ENCODE peak calls at places on chromosomes 5 and 9, in nine cellular contexts. B, T, K, H, Y, U, X, W and O are unnamed samples.

GRCh38 chr5:172379481-172379880 is 74.8 kb downstream of the SH3PXD2B start:
- DNase-seq in T (no peak), H (no peak), U (no peak), B (no peak), X (no peak), Y (no peak), W (peak), K (no peak), O (no peak)

GRCh38 chr5:63961598-63962161 is 565 bp downstream of the HTR1A start:
- DNase-seq in X (peak), H (no peak), Y (no peak), T (no peak), U (no peak), B (no peak), W (no peak), K (no peak), O (no peak)

GRCh38 chr9:131717719-131718460 is 22.0 kb downstream of the RAPGEF1 start:
- DNase-seq in X (no peak), B (no peak), T (no peak), H (no peak), K (no peak), Y (no peak), W (no peak), U (no peak), O (no peak)

GRCh38 chr5:15233566-15233965 is 266.4 kb upstream of the FBXL7 start:
- DNase-seq in U (no peak), T (peak), H (peak), B (no peak), W (no peak), Y (no peak), X (no peak), K (no peak), O (no peak)

GRCh38 chr5:78060421-78060820 is 234.1 kb downstream of the AP3B1 start:
- DNase-seq in T (peak), U (no peak), K (no peak), X (no peak), Y (peak), W (peak), B (no peak), H (peak), O (no peak)

GRCh38 chr9:5516453-5517220 is 6.3 kb downstream of the PDCD1LG2 start:
- DNase-seq in Y (no peak), T (no peak), X (no peak), W (no peak), B (no peak), K (no peak), H (no peak), U (no peak), O (no peak)

GRCh38 chr9:116464987-116465571 is 222.0 kb upstream of the TRIM32 start:
- DNase-seq in U (no peak), Y (no peak), H (no peak), T (no peak), K (no peak), X (no peak), B (no peak), W (no peak), O (no peak)

GRCh38 chr9:80449513-80449912 is 877.7 kb downstream of the TLE4 start:
- DNase-seq in K (no peak), W (no peak), X (no peak), T (no peak), H (no peak), B (no peak), U (no peak), Y (no peak), O (no peak)

GRCh38 chr5:139193928-139194327 is 4.2 kb downstream of the SIL1 start:
- DNase-seq in B (no peak), U (no peak), W (no peak), Y (no peak), T (no peak), K (no peak), X (no peak), H (peak), O (no peak)

GRCh38 chr9:36165766-36166149 is 3.4 kb upstream of the CCIN start:
- DNase-seq in K (no peak), U (no peak), H (peak), W (peak), X (no peak), Y (peak), B (no peak), T (peak), O (no peak)

GRCh38 chr5:105952875-105953274 is 1717.9 kb downstream of the EFNA5 start:
- DNase-seq in W (no peak), Y (no peak), X (no peak), U (no peak), B (no peak), H (peak), K (no peak), T (peak), O (no peak)

GRCh38 chr5:41875121-41875520 is 4.9 kb upstream of the OXCT1 start:
- DNase-seq in H (no peak), X (no peak), W (no peak), T (no peak), B (no peak), U (no peak), Y (no peak), K (no peak), O (no peak)

GRCh38 chr5:156295434-156295833 is 31.5 kb upstream of the SGCD start:
- DNase-seq in U (no peak), X (no peak), K (no peak), H (no peak), Y (no peak), W (no peak), T (no peak), B (no peak), O (no peak)

GRCh38 chr5:57598756-57599155 is 116.1 kb upstream of the ACTBL2 start:
- DNase-seq in W (peak), B (peak), Y (peak), X (no peak), T (peak), K (no peak), U (no peak), H (peak), O (no peak)

GRCh38 chr5:42951847-42952411 is 88.2 kb downstream of the ANXA2R start:
- DNase-seq in H (peak), T (peak), U (peak), X (no peak), B (no peak), W (no peak), Y (no peak), K (no peak), O (no peak)

GRCh38 chr5:8517461-8517860 is 648.5 kb downstream of the MTRR start:
- DNase-seq in B (no peak), Y (no peak), W (peak), U (no peak), T (peak), K (no peak), H (peak), X (no peak), O (no peak)

GRCh38 chr9:129415954-129416651 is 204.8 kb downstream of the C9orf50 start:
- DNase-seq in K (no peak), T (no peak), X (no peak), H (no peak), Y (no peak), W (no peak), B (no peak), U (no peak), O (no peak)

GRCh38 chr9:79583957-79584654 is 12.3 kb downstream of the TLE4 start:
- DNase-seq in K (peak), H (no peak), B (no peak), T (no peak), W (no peak), X (no peak), U (peak), Y (no peak), O (no peak)

GRCh38 chr5:164832545-164832944 is 1327.1 kb downstream of the MAT2B start:
- DNase-seq in T (no peak), K (no peak), H (no peak), U (no peak), Y (no peak), B (no peak), W (no peak), X (no peak), O (no peak)

GRCh38 chr9:109795613-109796012 is 15.6 kb downstream of the PALM2AKAP2 start:
- DNase-seq in H (no peak), U (no peak), W (no peak), B (no peak), T (no peak), X (no peak), K (no peak), Y (no peak), O (no peak)

GRCh38 chr5:97134634-97135033 is 7.8 kb downstream of the LIX1 start:
- DNase-seq in Y (no peak), X (peak), T (no peak), U (no peak), W (no peak), H (no peak), B (no peak), K (no peak), O (no peak)

GRCh38 chr5:178330791-178331404 is 98.3 kb upstream of the PHYKPL start:
- DNase-seq in H (no peak), B (no peak), W (peak), U (no peak), X (peak), T (no peak), Y (no peak), K (no peak), O (no peak)

GRCh38 chr9:97848237-97848581 is 4.8 kb upstream of the FOXE1 start:
- DNase-seq in T (no peak), U (no peak), X (peak), W (no peak), Y (no peak), B (no peak), K (no peak), H (no peak), O (no peak)

GRCh38 chr9:120242397-120242796 is 337.6 kb downstream of the CDK5RAP2 start:
- DNase-seq in T (no peak), X (no peak), B (no peak), Y (no peak), H (no peak), W (no peak), K (no peak), U (no peak), O (no peak)

GRCh38 chr5:83567741-83568530 is 96.4 kb downstream of the VCAN start:
- DNase-seq in W (peak), X (no peak), U (no peak), Y (peak), K (no peak), H (peak), B (no peak), T (peak), O (no peak)

GRCh38 chr9:135463140-135463539 is 16.4 kb upstream of the PPP1R26 start:
- DNase-seq in Y (no peak), T (peak), U (no peak), K (no peak), X (no peak), W (peak), B (peak), H (peak), O (no peak)

GRCh38 chr5:157116483-157116954 is 7.7 kb upstream of the HAVCR2 start:
- DNase-seq in Y (no peak), K (no peak), X (no peak), W (no peak), T (no peak), B (no peak), H (no peak), U (no peak), O (no peak)

GRCh38 chr9:123091459-123091858 is 58.0 kb downstream of the GPR21 start:
- DNase-seq in B (no peak), K (no peak), X (no peak), U (no peak), Y (no peak), H (no peak), T (no peak), W (no peak), O (no peak)

GRCh38 chr5:159405611-159406031 is 75.3 kb upstream of the IL12B start:
- DNase-seq in H (no peak), T (no peak), B (no peak), K (no peak), Y (no peak), X (no peak), W (no peak), U (no peak), O (no peak)

GRCh38 chr5:39757121-39757520 is 332.3 kb upstream of the DAB2 start:
- DNase-seq in W (no peak), K (no peak), X (no peak), H (peak), T (no peak), U (no peak), B (no peak), Y (peak), O (no peak)

GRCh38 chr5:132259061-132259851 is 1.8 kb downstream of the PDLIM4 start:
- DNase-seq in K (peak), Y (peak), U (peak), T (peak), H (peak), B (no peak), X (peak), W (no peak), O (peak)
- H3K4me3 ChIP-seq in K (peak), Y (peak), U (peak), T (peak), H (peak), B (peak), X (no peak), W (peak), O (peak)

GRCh38 chr5:145718956-145719355 is 116.2 kb downstream of the PRELID2 start:
- DNase-seq in W (peak), K (no peak), H (peak), U (no peak), T (peak), B (peak), Y (peak), X (no peak), O (no peak)
- TF ChIP-seq CTCF in W (peak), K (no peak), H (peak), U (peak), T (peak), B (peak), Y (peak), X (no peak), O (no peak)

GRCh38 chr5:87803352-87803751 is 390.6 kb upstream of the CCNH start:
- DNase-seq in U (no peak), B (no peak), W (no peak), T (no peak), H (no peak), K (no peak), X (no peak), Y (no peak), O (no peak)

DNA sequence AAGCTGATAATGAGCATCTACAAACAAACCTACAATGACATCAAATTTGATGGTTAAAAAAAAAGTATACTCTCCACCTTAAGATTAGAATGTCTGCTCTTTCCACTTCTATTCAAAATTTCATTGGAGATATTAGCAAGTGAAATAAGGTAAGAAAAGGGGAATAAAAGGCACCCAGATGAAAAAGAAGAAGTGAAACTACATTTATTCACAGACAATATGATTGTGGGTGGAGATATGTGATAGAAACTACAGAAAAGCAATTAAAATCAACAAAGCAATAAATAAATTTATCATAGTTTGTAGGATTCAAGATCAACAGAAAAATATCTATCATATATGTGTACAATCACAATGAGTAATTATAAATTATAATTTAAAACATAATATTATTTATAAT is 395.1 kb upstream of the CCNH start:
- DNase-seq in W (no peak), X (no peak), Y (no peak), U (no peak), T (no peak), B (no peak), H (no peak), K (no peak), O (no peak)
- H3K27ac ChIP-seq in W (no peak), X (no peak), Y (no peak), U (no peak), T (no peak), B (no peak), H (no peak), K (no peak), O (no peak)

GRCh38 chr9:108160039-108160438 is 670.5 kb upstream of the KLF4 start:
- DNase-seq in B (no peak), K (no peak), X (no peak), H (no peak), T (no peak), U (no peak), W (no peak), Y (no peak), O (no peak)
- H3K4me3 ChIP-seq in B (no peak), K (no peak), X (no peak), H (no peak), T (no peak), U (no peak), W (no peak), Y (no peak), O (no peak)

DNA sequence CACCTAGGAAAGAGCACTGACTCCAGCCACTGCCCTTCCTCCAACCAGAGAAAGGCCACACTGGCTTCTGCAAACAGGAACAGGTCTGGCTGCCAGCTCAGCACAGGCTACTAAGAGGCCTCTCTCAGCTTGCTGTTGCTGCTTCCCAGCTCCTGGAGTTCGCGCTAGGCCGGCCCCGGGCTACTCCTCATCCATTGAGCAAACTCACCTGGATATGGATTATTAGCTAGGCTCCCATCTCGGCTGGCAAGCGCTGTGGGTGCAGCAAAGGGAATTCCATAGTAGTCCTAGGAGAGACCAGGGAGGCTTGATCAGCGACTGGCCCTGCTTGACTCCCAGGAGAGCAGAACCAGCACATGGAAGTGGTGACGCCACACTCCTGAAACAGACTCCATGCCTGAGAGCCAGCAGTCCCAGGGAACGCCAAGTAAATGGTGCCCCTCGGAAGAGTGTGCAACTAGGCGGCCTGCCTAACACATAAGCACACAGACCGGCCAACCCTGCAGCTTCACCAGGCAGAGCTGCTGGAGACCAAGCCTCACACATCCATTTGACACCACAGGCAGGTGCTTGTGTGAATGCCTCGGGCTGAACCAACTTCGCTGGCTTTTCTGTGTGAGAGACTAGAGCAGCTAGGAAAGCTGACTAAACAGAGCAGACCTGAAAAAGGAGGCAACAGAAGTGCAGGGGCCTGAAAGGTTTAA is 107.2 kb downstream of the UBE2R2 start:
- DNase-seq in T (no peak), U (no peak), H (no peak), W (no peak), X (no peak), K (no peak), B (no peak), Y (no peak), O (no peak)
- TF ChIP-seq CTCF in T (no peak), U (no peak), H (no peak), W (no peak), X (no peak), K (no peak), B (no peak), Y (no peak), O (no peak)

GRCh38 chr5:128903550-128903949 is 61.7 kb upstream of the SLC27A6 start:
- DNase-seq in T (no peak), B (no peak), X (no peak), H (no peak), K (no peak), W (no peak), Y (no peak), U (no peak), O (no peak)

GRCh38 chr5:128904815-128905214 is 60.5 kb upstream of the SLC27A6 start:
- DNase-seq in T (no peak), U (no peak), H (peak), X (no peak), Y (no peak), W (no peak), K (no peak), B (no peak), O (no peak)

DNA sequence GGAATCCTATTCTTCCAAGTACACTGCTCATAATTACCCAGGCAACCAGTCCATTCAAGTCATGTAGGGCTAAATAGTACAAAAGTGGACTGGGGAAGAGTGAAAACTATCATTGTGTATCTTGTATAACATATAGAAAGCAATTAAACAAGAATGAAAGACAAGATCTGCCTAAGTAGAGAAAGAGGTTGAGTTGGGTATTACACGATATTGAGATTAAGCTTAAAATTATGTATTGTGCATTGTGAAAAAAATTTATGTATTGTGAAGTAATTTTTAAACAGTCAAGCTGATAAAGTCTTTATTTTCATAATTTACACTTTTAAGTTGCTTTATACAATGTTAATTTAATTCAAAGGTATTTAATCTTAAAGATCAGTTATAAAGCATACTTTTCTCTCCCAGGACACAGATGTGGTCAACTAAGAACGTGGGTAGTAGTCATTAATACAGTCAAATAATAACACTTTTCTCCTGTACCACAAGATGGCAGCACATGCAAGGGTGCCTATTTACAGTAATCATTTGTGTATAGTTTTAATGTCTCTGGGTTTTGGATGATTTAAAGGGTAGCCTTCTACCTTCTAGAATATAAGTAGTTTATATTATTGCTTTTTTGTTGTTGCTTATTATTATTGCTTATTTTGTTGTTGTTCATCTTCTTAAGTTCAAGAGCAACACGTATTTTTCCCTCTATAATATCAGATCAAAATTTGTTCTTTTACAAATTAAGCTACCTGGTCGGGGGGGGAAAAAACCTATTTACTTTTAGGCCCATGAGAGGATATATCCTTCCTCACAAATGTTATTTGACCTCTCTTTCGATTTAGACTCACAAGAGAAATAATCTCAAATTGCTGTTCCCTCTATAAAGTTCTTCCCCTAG is 59.8 kb upstream of the SLC27A6 start:
- DNase-seq in B (peak), H (peak), T (peak), K (no peak), U (no peak), X (no peak), W (peak), Y (peak), O (no peak)
- H3K27ac ChIP-seq in B (no peak), H (no peak), T (no peak), K (no peak), U (no peak), X (no peak), W (no peak), Y (no peak), O (no peak)